ENCODE peak calls at places on chromosomes 3 and 15, in eight cellular contexts. Z is stromal cell of bone marrow; O is NCI-H460; A is stimulated activated CD8-positive, alpha-beta memory T cell treated with anti-CD3 and anti-CD28 coated beads, Interleukin-2, amount 100 ng/mL, for 48 hours; B is HTR-8/SVneo; D is T-helper 9 cell; M is CD4-positive, alpha-beta T cell; C is AG04450. V is an unnamed sample.

GRCh38 chr3:79810101-79810500 is 42.3 kb upstream of the ROBO1 start:
- DNase-seq in A (no peak), O (no peak), C (no peak), D (no peak), B (no peak), Z (no peak), M (no peak), V (no peak)

GRCh38 chr3:123064506-123064905 is 2.3 kb upstream of the PDIA5 start:
- DNase-seq in M (no peak), A (no peak), B (no peak), D (no peak), Z (no peak), O (no peak), C (no peak), V (no peak)

GRCh38 chr15:87781959-87782625 is 474.4 kb downstream of the NTRK3 start:
- DNase-seq in Z (no peak), B (no peak), C (no peak), D (no peak), M (no peak), A (no peak), O (no peak), V (no peak)

GRCh38 chr3:196712514-196713413 is 587 bp downstream of the PIGX start:
- DNase-seq in O (peak), M (peak), C (peak), Z (peak), B (no peak), D (peak), A (peak), V (no peak)

GRCh38 chr3:38651153-38651789 is 1.8 kb upstream of the SCN5A start:
- DNase-seq in D (peak), O (peak), B (peak), M (peak), Z (no peak), C (peak), A (peak), V (no peak)

GRCh38 chr3:50436063-50436674 is 67.3 kb downstream of the CACNA2D2 start:
- DNase-seq in O (peak), A (peak), D (peak), B (peak), C (no peak), Z (peak), M (peak), V (no peak)

GRCh38 chr15:78750566-78750965 is 60.7 kb downstream of the ADAMTS7 start:
- DNase-seq in Z (no peak), M (no peak), O (no peak), C (no peak), D (no peak), B (no peak), A (no peak), V (peak)

GRCh38 chr3:87076951-87077350 is 86.0 kb upstream of the VGLL3 start:
- DNase-seq in O (no peak), Z (peak), A (no peak), C (peak), D (no peak), B (peak), M (no peak), V (no peak)

GRCh38 chr3:50542177-50543034 is 25.1 kb downstream of the C3orf18 start:
- DNase-seq in B (peak), C (peak), Z (peak), A (no peak), O (peak), D (peak), M (peak), V (no peak)

GRCh38 chr3:4800595-4800994 is 178.6 kb upstream of the BHLHE40 start:
- DNase-seq in O (no peak), M (no peak), Z (no peak), B (no peak), D (no peak), A (no peak), C (no peak), V (no peak)

GRCh38 chr3:45635475-45636256 is 41.1 kb downstream of the LIMD1 start:
- DNase-seq in O (peak), C (peak), Z (no peak), D (no peak), B (peak), A (no peak), M (no peak), V (no peak)

GRCh38 chr3:37997791-37998370 is 7.3 kb downstream of the VILL start:
- DNase-seq in B (no peak), C (no peak), M (no peak), A (no peak), D (no peak), O (no peak), Z (no peak), V (peak)

GRCh38 chr3:183230826-183231225 is 22.2 kb upstream of the B3GNT5 start:
- DNase-seq in M (no peak), Z (no peak), D (no peak), C (no peak), O (no peak), A (no peak), B (no peak), V (no peak)

GRCh38 chr3:52774066-52774713 is 3.2 kb upstream of the ITIH1 start:
- DNase-seq in B (no peak), Z (no peak), C (no peak), A (no peak), O (no peak), D (no peak), M (no peak), V (no peak)

GRCh38 chr3:23653647-23654525 is 151.9 kb upstream of the UBE2E1 start:
- DNase-seq in Z (no peak), O (no peak), C (no peak), M (no peak), A (no peak), D (no peak), B (no peak), V (no peak)

GRCh38 chr3:83065861-83066260 is 1304.4 kb upstream of the GBE1 start:
- DNase-seq in B (peak), A (no peak), O (no peak), M (no peak), Z (no peak), C (no peak), D (no peak), V (no peak)

GRCh38 chr3:159852821-159853505 is 135.7 kb upstream of the IL12A start:
- DNase-seq in C (no peak), A (no peak), Z (no peak), D (no peak), M (no peak), B (peak), O (no peak), V (no peak)

GRCh38 chr3:176167272-176167671 is 1030.0 kb downstream of the TBL1XR1 start:
- DNase-seq in Z (no peak), C (no peak), B (no peak), M (no peak), A (no peak), D (no peak), O (no peak), V (no peak)

GRCh38 chr15:73909616-73910015 is 16.6 kb upstream of the LOXL1 start:
- DNase-seq in Z (no peak), A (no peak), C (no peak), B (no peak), O (no peak), M (no peak), D (no peak), V (no peak)

GRCh38 chr3:152104847-152105415 is 163.8 kb upstream of the MBNL1 start:
- DNase-seq in A (no peak), Z (no peak), M (no peak), O (no peak), C (no peak), B (no peak), D (no peak), V (no peak)

GRCh38 chr3:134355416-134355815 is 18.8 kb downstream of the AMOTL2 start:
- DNase-seq in Z (no peak), M (no peak), O (no peak), A (no peak), B (no peak), D (no peak), C (no peak), V (peak)

GRCh38 chr3:4580346-4581019 is 87.3 kb downstream of the ITPR1 start:
- DNase-seq in B (no peak), M (no peak), D (no peak), A (no peak), Z (no peak), C (no peak), O (no peak), V (no peak)

GRCh38 chr3:39990532-39990931 is 181.1 kb downstream of the MYRIP start:
- DNase-seq in D (no peak), C (no peak), Z (peak), A (no peak), M (no peak), B (peak), O (peak), V (no peak)

GRCh38 chr15:60751985-60752952 is 273.3 kb upstream of the ICE2 start:
- DNase-seq in B (no peak), C (peak), M (no peak), O (no peak), A (no peak), D (no peak), Z (peak), V (no peak)

V was measured in chondrocyte.